ENCODE peak calls at places on chromosomes 12 and 14, in nine cellular contexts. K is OCI-LY7, Q is GM23338, B is PC-3, N is MM.1S, O is SK-N-SH, Y is neural progenitor cell, C is HCT116, A is hepatocyte. P is an unnamed sample.

GRCh38 chr14:68510201-68510600 is 282.7 kb downstream of the ZFP36L1 start:
- DNase-seq in N (no peak), Q (no peak), K (no peak), C (no peak), O (peak; percentile 81), B (no peak), Y (no peak), A (peak; percentile 65), P (peak; percentile 86)

GRCh38 chr14:78123650-78124253 is 46.4 kb upstream of the NRXN3 start:
- DNase-seq in Y (no peak), Q (no peak), K (no peak), O (no peak), A (no peak), B (no peak), C (no peak), N (no peak), P (no peak)

GRCh38 chr14:88481794-88482193 is 73.0 kb downstream of the PTPN21 start:
- DNase-seq in C (no peak), B (no peak), Q (no peak), Y (no peak), A (no peak), K (no peak), O (no peak), N (no peak), P (no peak)

GRCh38 chr14:72889366-72889765 is 4.5 kb downstream of the DPF3 start:
- DNase-seq in B (no peak), O (no peak), Q (no peak), C (no peak), N (peak; percentile 15), K (no peak), A (no peak), Y (peak; percentile 33), P (no peak)

GRCh38 chr12:109722753-109723109 is 9.1 kb downstream of the FAM222A start:
- DNase-seq in N (no peak), K (no peak), Y (no peak), A (no peak), B (no peak), Q (no peak), O (no peak), C (no peak), P (no peak)

GRCh38 chr12:51522696-51523095 is 68.3 kb upstream of the SCN8A start:
- DNase-seq in N (no peak), C (no peak), Q (no peak), K (no peak), Y (no peak), O (peak; percentile 57), B (no peak), A (no peak), P (no peak)

GRCh38 chr12:6225630-6226001 is 25.4 kb downstream of the CD9 start:
- DNase-seq in K (no peak), Y (no peak), O (no peak), Q (no peak), C (no peak), N (no peak), B (no peak), A (peak; percentile 4), P (peak; percentile 61)

GRCh38 chr12:130339946-130340345 is 2.3 kb downstream of the PIWIL1 start:
- DNase-seq in A (peak; percentile 58), O (no peak), Q (no peak), C (no peak), Y (no peak), K (no peak), B (peak; percentile 4), N (no peak), P (no peak)

GRCh38 chr14:81436296-81437138 is 36.4 kb upstream of the STON2 start:
- DNase-seq in K (peak; percentile 28), B (peak; percentile 87), C (peak; percentile 21), A (peak; percentile 93), Q (peak; percentile 92), Y (peak; percentile 96), O (peak; percentile 97), N (peak; percentile 54), P (peak; percentile 78)

GRCh38 chr14:57479197-57479596 is 14.5 kb downstream of the CCDC198 start:
- DNase-seq in Y (no peak), K (no peak), C (no peak), A (no peak), N (no peak), O (no peak), Q (no peak), B (no peak), P (no peak)

GRCh38 chr12:58670623-58671022 is 249.7 kb downstream of the LRIG3 start:
- DNase-seq in Q (peak; percentile 28), O (no peak), C (no peak), Y (no peak), B (no peak), K (no peak), N (no peak), A (no peak), P (no peak)

GRCh38 chr12:121005346-121005815 is 10.9 kb downstream of the C12orf43 start:
- DNase-seq in O (peak; percentile 70), N (peak; percentile 37), Y (peak; percentile 77), A (peak; percentile 65), K (peak; percentile 35), Q (peak; percentile 87), C (peak; percentile 46), B (peak; percentile 72), P (peak; percentile 70)

GRCh38 chr12:127450822-127451221 is 816.1 kb upstream of the TMEM132C start:
- DNase-seq in O (no peak), K (no peak), N (no peak), B (no peak), A (no peak), Y (no peak), Q (no peak), C (no peak), P (peak; percentile 14)

GRCh38 chr12:22116376-22116775 is 70.4 kb downstream of the CMAS start:
- DNase-seq in B (no peak), N (no peak), C (no peak), Q (no peak), K (no peak), Y (no peak), A (no peak), O (no peak), P (no peak)

GRCh38 chr12:78224154-78224553 is 393.5 kb downstream of the NAV3 start:
- DNase-seq in A (no peak), B (no peak), C (no peak), K (no peak), N (no peak), Y (no peak), O (no peak), Q (no peak), P (no peak)

GRCh38 chr14:78455896-78456435 is 285.8 kb downstream of the NRXN3 start:
- DNase-seq in A (no peak), K (peak; percentile 68), Y (no peak), N (peak; percentile 66), Q (no peak), C (no peak), B (no peak), O (no peak), P (no peak)

GRCh38 chr12:117034691-117035090 is 64.5 kb downstream of the TESC start:
- DNase-seq in A (no peak), C (no peak), Q (no peak), O (no peak), Y (no peak), N (no peak), K (no peak), B (no peak), P (no peak)

GRCh38 chr14:30299915-30300314 is 259.0 kb upstream of the G2E3 start:
- DNase-seq in O (no peak), C (no peak), A (no peak), Q (no peak), Y (no peak), N (no peak), B (no peak), K (no peak), P (no peak)

GRCh38 chr12:116483959-116484699 is 75.1 kb upstream of the MAP1LC3B2 start:
- DNase-seq in C (no peak), B (no peak), K (no peak), A (no peak), Y (no peak), N (no peak), Q (no peak), O (peak; percentile 41), P (peak; percentile 25)

GRCh38 chr14:70810621-70811020 is 1.3 kb upstream of the MAP3K9 start:
- DNase-seq in B (no peak), C (no peak), Q (no peak), A (no peak), Y (no peak), K (no peak), O (no peak), N (no peak), P (no peak)
- H3K4me1 ChIP-seq in B (peaks cover 39% of the 10 kb centered on the region), C (peaks cover 17% of the 10 kb centered on the region), Q (peaks cover 26% of the 10 kb centered on the region), A (peaks cover 12% of the 10 kb centered on the region), Y (peaks cover 30% of the 10 kb centered on the region), K (peaks cover 36% of the 10 kb centered on the region), O (peaks cover 16% of the 10 kb centered on the region), N (no peaks in the 10 kb centered on the region), P (no peaks in the 10 kb centered on the region)

GRCh38 chr14:102363182-102363952 is 626 bp downstream of the TECPR2 start:
- DNase-seq in O (no peak), A (peak; percentile 63), B (peak; percentile 65), Q (peak; percentile 47), Y (peak; percentile 46), K (peak; percentile 29), C (no peak), N (no peak), P (peak; percentile 85)
- TF ChIP-seq EZH2phosphoT487 in O (no peak), A (no peak), B (no peak), Q (no peak), Y (no peak), K (no peak), C (no peak), N (no peak), P (no peak)

DNA sequence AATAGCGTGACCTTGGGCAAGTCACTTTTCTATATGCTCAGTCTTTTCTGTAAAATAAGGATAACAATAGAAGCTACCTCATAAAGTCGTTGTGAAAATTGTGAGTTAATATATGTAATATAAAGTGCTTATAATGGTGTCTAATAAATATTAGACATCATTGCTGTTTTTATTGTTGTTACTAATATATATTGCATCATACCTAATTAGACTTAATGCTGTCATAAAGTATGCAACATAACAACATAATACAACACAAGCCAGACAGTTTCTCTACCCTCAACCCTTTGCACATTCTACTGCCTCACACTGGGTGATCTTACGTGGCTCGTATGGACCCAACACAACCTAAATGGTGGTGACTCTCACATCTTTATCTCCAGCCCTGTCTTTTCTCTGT is 136.9 kb downstream of the KICS2 start:
- DNase-seq in K (no peak), C (no peak), B (no peak), Y (no peak), N (no peak), A (no peak), O (no peak), Q (no peak), P (no peak)
- H3K4me1 ChIP-seq in K (no peaks in the 10 kb centered on the region), C (peaks cover 68% of the 10 kb centered on the region), B (peaks cover 68% of the 10 kb centered on the region), Y (no peaks in the 10 kb centered on the region), N (peaks cover 12% of the 10 kb centered on the region), A (peaks cover 13% of the 10 kb centered on the region), O (peaks cover 37% of the 10 kb centered on the region), Q (peaks cover 22% of the 10 kb centered on the region), P (peaks cover 71% of the 10 kb centered on the region)

DNA sequence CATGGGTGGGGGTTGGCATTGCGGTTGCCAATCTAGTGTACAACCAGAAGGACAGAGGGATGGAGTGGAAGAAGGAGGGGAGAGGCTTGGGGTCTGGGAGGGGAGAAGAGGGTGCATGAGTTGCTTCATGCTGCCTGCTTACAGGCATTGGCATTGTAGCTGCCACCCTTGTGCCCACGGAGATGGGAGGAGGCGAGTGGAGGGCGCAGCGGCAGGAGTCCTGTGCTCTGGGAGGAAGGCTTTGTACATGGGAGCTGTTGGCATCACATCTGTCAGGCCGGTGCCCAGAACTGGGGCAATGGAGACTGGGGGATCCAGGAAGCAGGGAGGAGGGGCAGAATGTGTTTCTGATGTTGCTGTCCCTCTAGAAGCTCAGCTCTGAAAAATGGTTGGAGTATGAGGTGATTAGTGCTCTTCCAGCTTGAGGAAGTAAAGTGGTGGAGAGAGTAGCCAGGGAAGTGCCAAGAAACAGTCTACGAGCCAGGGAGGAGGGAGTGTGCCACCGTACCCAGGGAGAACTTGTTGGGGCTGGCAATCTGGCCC is 38.0 kb downstream of the ZFHX2 start:
- DNase-seq in N (no peak), O (no peak), Q (no peak), A (no peak), Y (no peak), K (no peak), C (no peak), B (no peak), P (no peak)
- TF ChIP-seq EZH2phosphoT487 in N (no peak), O (no peak), Q (no peak), A (no peak), Y (no peak), K (no peak), C (no peak), B (no peak), P (no peak)